ENCODE peak calls at places on chromosomes 11 and 22, in five cellular contexts. W is tibial nerve, R is NCI-H1105 treated with DMSO at 0.1 percent for 48 hours, K is DMS153, N is pancreas. D is an unnamed sample.

GRCh38 chr22:40718250-40719204 is 39.2 kb downstream of the MCHR1 start:
- DNase-seq in N (no peak), R (no peak), K (no peak), W (no peak), D (no peak)

GRCh38 chr11:575324-575995 is 810 bp upstream of the PHRF1 start:
- DNase-seq in N (peak), R (peak), K (peak), W (no peak), D (peak)

GRCh38 chr11:70699294-70700221 is 301.2 kb downstream of the CTTN start:
- DNase-seq in R (peak), K (peak), W (no peak), N (no peak), D (peak)

GRCh38 chr11:71329165-71329510 is 76.8 kb upstream of the SHANK2 start:
- DNase-seq in K (no peak), N (no peak), R (no peak), W (no peak), D (no peak)

GRCh38 chr22:29096736-29097669 is 24.2 kb downstream of the KREMEN1 start:
- DNase-seq in W (no peak), N (no peak), K (no peak), R (no peak), D (no peak)

GRCh38 chr22:30763815-30764686 is 69.4 kb downstream of the OSBP2 start:
- DNase-seq in N (peak), W (no peak), K (peak), R (peak), D (peak)

GRCh38 chr22:30312053-30312452 is 14.7 kb downstream of the TBC1D10A start:
- DNase-seq in W (no peak), K (no peak), R (no peak), N (no peak), D (no peak)

GRCh38 chr11:1774886-1775285 is 11.2 kb upstream of the CTSD start:
- DNase-seq in R (no peak), W (no peak), K (no peak), N (no peak), D (no peak)

GRCh38 chr11:18495268-18495667 is 31.5 kb downstream of the TSG101 start:
- DNase-seq in N (no peak), R (no peak), K (no peak), W (no peak), D (no peak)

GRCh38 chr11:35145249-35145648 is 6.3 kb downstream of the CD44 start:
- DNase-seq in W (no peak), N (no peak), R (no peak), K (no peak), D (no peak)

GRCh38 chr11:126586303-126586627 is 230.8 kb downstream of the ST3GAL4 start:
- DNase-seq in N (no peak), W (no peak), K (no peak), R (no peak), D (no peak)

GRCh38 chr11:78651923-78652602 is 77.4 kb upstream of the NARS2 start:
- DNase-seq in N (no peak), W (no peak), R (no peak), K (no peak), D (no peak)

GRCh38 chr11:113596658-113597057 is 109.5 kb downstream of the TMPRSS5 start:
- DNase-seq in N (no peak), R (no peak), W (no peak), K (no peak), D (no peak)

GRCh38 chr11:70895061-70895670 is 357.2 kb downstream of the SHANK2 start:
- DNase-seq in W (no peak), K (no peak), N (no peak), R (no peak), D (no peak)

GRCh38 chr22:43887391-43887790 is 4.4 kb downstream of the PNPLA5 start:
- DNase-seq in R (no peak), K (no peak), W (no peak), N (no peak), D (no peak)

GRCh38 chr11:77547863-77548551 is 41.7 kb upstream of the AQP11 start:
- DNase-seq in R (peak), N (peak), W (no peak), K (peak), D (peak)

GRCh38 chr11:116276051-116277044 is 496.4 kb downstream of the BUD13 start:
- DNase-seq in K (peak), R (peak), N (peak), W (peak), D (peak)

GRCh38 chr22:49997221-49997599 is 15.4 kb downstream of the IL17REL start:
- DNase-seq in R (no peak), W (no peak), K (peak), N (no peak), D (peak)

GRCh38 chr11:108838804-108839128 is 173.9 kb downstream of the DDX10 start:
- DNase-seq in W (no peak), N (no peak), K (no peak), R (no peak), D (no peak)

GRCh38 chr11:77529685-77530084 is 55.8 kb upstream of the PAK1 start:
- DNase-seq in W (no peak), K (no peak), N (no peak), R (no peak), D (no peak)

GRCh38 chr11:69425895-69426544 is 55.4 kb upstream of the LINC01488 start:
- DNase-seq in K (no peak), W (no peak), N (no peak), R (no peak), D (no peak)

GRCh38 chr11:57463596-57464342 is 3.4 kb downstream of the RTN4RL2 start:
- DNase-seq in W (no peak), R (no peak), N (no peak), K (no peak), D (no peak)

GRCh38 chr11:70712471-70712870 is 314.1 kb downstream of the CTTN start:
- DNase-seq in N (no peak), K (peak), R (no peak), W (no peak), D (peak)